ENCODE peak calls at places on chromosomes 3 and 15, in five cellular contexts. One of them, this sample, is unnamed.

GRCh38 chr15:60392986-60393811 is 4.6 kb downstream of the ANXA2 start:
- DNase-seq in testis: peak; percentile 71
- DNase-seq in breast epithelium: peak; percentile 59
- DNase-seq in gastrocnemius medialis: peak; percentile 51
- DNase-seq in body of pancreas: peak; percentile 73
- DNase-seq in this sample: peak; percentile 92

GRCh38 chr15:22918056-22918455 is 62.1 kb downstream of the CYFIP1 start:
- DNase-seq in body of pancreas: no peak
- DNase-seq in breast epithelium: no peak
- DNase-seq in testis: no peak
- DNase-seq in gastrocnemius medialis: no peak
- DNase-seq in this sample: no peak

GRCh38 chr15:75809986-75810750 is 33.1 kb upstream of the UBE2Q2 start:
- DNase-seq in body of pancreas: peak; percentile 44
- DNase-seq in breast epithelium: no peak
- DNase-seq in testis: peak; percentile 45
- DNase-seq in gastrocnemius medialis: no peak
- DNase-seq in this sample: no peak

GRCh38 chr15:57476533-57476975 is 100.2 kb downstream of the CGNL1 start:
- DNase-seq in gastrocnemius medialis: no peak
- DNase-seq in testis: no peak
- DNase-seq in body of pancreas: no peak
- DNase-seq in breast epithelium: no peak
- DNase-seq in this sample: no peak

GRCh38 chr3:21390136-21390535 is 360.9 kb downstream of the ZNF385D start:
- DNase-seq in body of pancreas: no peak
- DNase-seq in gastrocnemius medialis: no peak
- DNase-seq in testis: no peak
- DNase-seq in breast epithelium: no peak
- DNase-seq in this sample: no peak

GRCh38 chr3:137612293-137612692 is 151.8 kb upstream of the SOX14 start:
- DNase-seq in testis: no peak
- DNase-seq in gastrocnemius medialis: no peak
- DNase-seq in breast epithelium: no peak
- DNase-seq in body of pancreas: no peak
- DNase-seq in this sample: no peak

GRCh38 chr15:56356616-56357015 is 8.6 kb upstream of the TEX9 start:
- DNase-seq in testis: no peak
- DNase-seq in body of pancreas: no peak
- DNase-seq in breast epithelium: no peak
- DNase-seq in gastrocnemius medialis: no peak
- DNase-seq in this sample: no peak

GRCh38 chr3:139564290-139564861 is 24.8 kb upstream of the RBP1 start:
- DNase-seq in breast epithelium: no peak
- DNase-seq in testis: peak; percentile 24
- DNase-seq in body of pancreas: no peak
- DNase-seq in gastrocnemius medialis: no peak
- DNase-seq in this sample: no peak

GRCh38 chr3:86785381-86785780 is 205.6 kb downstream of the VGLL3 start:
- DNase-seq in body of pancreas: no peak
- DNase-seq in breast epithelium: no peak
- DNase-seq in gastrocnemius medialis: no peak
- DNase-seq in testis: no peak
- DNase-seq in this sample: no peak

GRCh38 chr15:62782100-62782791 is 260.3 kb upstream of the TPM1 start:
- DNase-seq in testis: peak; percentile 84
- DNase-seq in breast epithelium: peak; percentile 73
- DNase-seq in gastrocnemius medialis: peak; percentile 31
- DNase-seq in body of pancreas: peak; percentile 81
- DNase-seq in this sample: peak; percentile 94

GRCh38 chr15:39419651-39420050 is 161.2 kb upstream of the THBS1 start:
- DNase-seq in breast epithelium: no peak
- DNase-seq in body of pancreas: no peak
- DNase-seq in gastrocnemius medialis: no peak
- DNase-seq in testis: no peak
- DNase-seq in this sample: no peak

GRCh38 chr15:67173015-67173414 is 81.4 kb downstream of the AAGAB start:
- DNase-seq in testis: no peak
- DNase-seq in breast epithelium: no peak
- DNase-seq in body of pancreas: no peak
- DNase-seq in gastrocnemius medialis: no peak
- DNase-seq in this sample: peak; percentile 47

GRCh38 chr3:194739498-194740284 is 54.0 kb downstream of the FAM43A start:
- DNase-seq in testis: no peak
- DNase-seq in body of pancreas: no peak
- DNase-seq in breast epithelium: no peak
- DNase-seq in gastrocnemius medialis: no peak
- DNase-seq in this sample: no peak

GRCh38 chr3:194736277-194736895 is 50.7 kb downstream of the FAM43A start:
- DNase-seq in breast epithelium: no peak
- DNase-seq in testis: no peak
- DNase-seq in body of pancreas: no peak
- DNase-seq in gastrocnemius medialis: no peak
- DNase-seq in this sample: no peak

GRCh38 chr3:194740859-194741486 is 55.3 kb downstream of the FAM43A start:
- DNase-seq in testis: no peak
- DNase-seq in body of pancreas: no peak
- DNase-seq in breast epithelium: no peak
- DNase-seq in gastrocnemius medialis: no peak
- DNase-seq in this sample: no peak

GRCh38 chr3:194738254-194739093 is 52.8 kb downstream of the FAM43A start:
- DNase-seq in testis: no peak
- DNase-seq in gastrocnemius medialis: peak; percentile 74
- DNase-seq in breast epithelium: no peak
- DNase-seq in body of pancreas: peak; percentile 73
- DNase-seq in this sample: peak; percentile 90

GRCh38 chr3:194736896-194737600 is 51.4 kb downstream of the FAM43A start:
- DNase-seq in testis: no peak
- DNase-seq in breast epithelium: no peak
- DNase-seq in gastrocnemius medialis: no peak
- DNase-seq in body of pancreas: no peak
- DNase-seq in this sample: no peak
- H3K4me1 ChIP-seq in testis: peaks cover 10% of the 10 kb centered on the region
- H3K4me1 ChIP-seq in breast epithelium: no peaks in the 10 kb centered on the region
- H3K4me1 ChIP-seq in gastrocnemius medialis: peaks cover 17% of the 10 kb centered on the region
- H3K4me1 ChIP-seq in body of pancreas: peaks cover 14% of the 10 kb centered on the region
- H3K4me1 ChIP-seq in this sample: peaks cover 19% of the 10 kb centered on the region

GRCh38 chr3:190516416-190516815 is 2.5 kb downstream of the IL1RAP start:
- DNase-seq in body of pancreas: no peak
- DNase-seq in breast epithelium: no peak
- DNase-seq in gastrocnemius medialis: no peak
- DNase-seq in testis: no peak
- DNase-seq in this sample: no peak

GRCh38 chr3:190514163-190515153 is 573 bp downstream of the IL1RAP start:
- DNase-seq in breast epithelium: peak; percentile 53
- DNase-seq in body of pancreas: peak; percentile 64
- DNase-seq in gastrocnemius medialis: peak; percentile 4
- DNase-seq in testis: peak; percentile 56
- DNase-seq in this sample: peak; percentile 71

GRCh38 chr3:190517696-190518095 is 3.8 kb downstream of the IL1RAP start:
- DNase-seq in testis: no peak
- DNase-seq in gastrocnemius medialis: no peak
- DNase-seq in breast epithelium: no peak
- DNase-seq in body of pancreas: no peak
- DNase-seq in this sample: no peak

GRCh38 chr3:190513409-190514162 is at the start of gene IL1RAP:
- DNase-seq in breast epithelium: peak; percentile 87
- DNase-seq in body of pancreas: peak; percentile 93
- DNase-seq in testis: peak; percentile 90
- DNase-seq in gastrocnemius medialis: peak; percentile 74
- DNase-seq in this sample: peak; percentile 94

DNA sequence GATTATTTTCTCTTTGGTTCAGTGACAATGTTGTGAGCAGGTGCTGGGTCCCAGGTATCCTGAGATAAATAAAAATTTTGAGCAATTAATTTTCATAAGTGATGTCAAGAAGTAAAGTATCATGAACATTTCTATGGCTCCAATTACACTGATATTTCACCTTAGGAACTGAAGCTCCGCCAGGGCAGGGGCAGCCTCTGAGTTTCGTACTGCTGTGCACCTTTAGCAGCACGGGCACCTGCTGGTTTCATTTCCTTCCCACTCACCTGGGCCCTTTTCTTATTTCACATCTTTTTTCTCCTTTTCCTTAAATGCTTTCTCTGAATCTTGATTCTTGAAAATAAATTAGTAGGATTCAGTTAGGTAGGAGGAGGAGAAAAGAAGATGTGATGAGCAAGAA is 1.2 kb upstream of the IL1RAP start:
- DNase-seq in gastrocnemius medialis: no peak
- DNase-seq in breast epithelium: no peak
- DNase-seq in body of pancreas: no peak
- DNase-seq in testis: no peak
- DNase-seq in this sample: no peak
- TF ChIP-seq POLR2A in gastrocnemius medialis: no peak
- TF ChIP-seq POLR2A in breast epithelium: no peak
- TF ChIP-seq POLR2A in body of pancreas: no peak
- TF ChIP-seq POLR2A in testis: no peak
- TF ChIP-seq POLR2A in this sample: no peak

GRCh38 chr3:189186093-189186492 is 14.3 kb downstream of the TPRG1 start:
- DNase-seq in breast epithelium: no peak
- DNase-seq in body of pancreas: peak; percentile 41
- DNase-seq in testis: peak; percentile 58
- DNase-seq in gastrocnemius medialis: no peak
- DNase-seq in this sample: no peak
- H3K27ac ChIP-seq in breast epithelium: no peak overlapping the region
- H3K27ac ChIP-seq in body of pancreas: no peak overlapping the region
- H3K27ac ChIP-seq in testis: peak overlapping the region; percentile 73
- H3K27ac ChIP-seq in gastrocnemius medialis: no peak overlapping the region
- H3K27ac ChIP-seq in this sample: no peak overlapping the region

GRCh38 chr15:85748176-85748575 is 46.5 kb downstream of the KLHL25 start:
- DNase-seq in breast epithelium: peak; percentile 17
- DNase-seq in testis: no peak
- DNase-seq in gastrocnemius medialis: no peak
- DNase-seq in body of pancreas: no peak
- DNase-seq in this sample: peak; percentile 40
- H3K4me1 ChIP-seq in breast epithelium: peaks cover 17% of the 10 kb centered on the region
- H3K4me1 ChIP-seq in testis: peaks cover 41% of the 10 kb centered on the region
- H3K4me1 ChIP-seq in gastrocnemius medialis: peaks cover 34% of the 10 kb centered on the region
- H3K4me1 ChIP-seq in body of pancreas: peaks cover 26% of the 10 kb centered on the region
- H3K4me1 ChIP-seq in this sample: peaks cover 42% of the 10 kb centered on the region

GRCh38 chr3:10303785-10304184 is 11.0 kb upstream of the GHRL start:
- DNase-seq in gastrocnemius medialis: no peak
- DNase-seq in breast epithelium: no peak
- DNase-seq in testis: no peak
- DNase-seq in body of pancreas: no peak
- DNase-seq in this sample: no peak

GRCh38 chr3:10300087-10300486 is 7.3 kb upstream of the GHRL start:
- DNase-seq in testis: no peak
- DNase-seq in breast epithelium: no peak
- DNase-seq in gastrocnemius medialis: no peak
- DNase-seq in body of pancreas: no peak
- DNase-seq in this sample: no peak

GRCh38 chr3:10305331-10305902 is 12.7 kb upstream of the GHRL start:
- DNase-seq in gastrocnemius medialis: no peak
- DNase-seq in testis: no peak
- DNase-seq in body of pancreas: no peak
- DNase-seq in breast epithelium: no peak
- DNase-seq in this sample: no peak

GRCh38 chr3:10304905-10305304 is 12.2 kb upstream of the GHRL start:
- DNase-seq in gastrocnemius medialis: no peak
- DNase-seq in breast epithelium: no peak
- DNase-seq in testis: no peak
- DNase-seq in body of pancreas: no peak
- DNase-seq in this sample: no peak

DNA sequence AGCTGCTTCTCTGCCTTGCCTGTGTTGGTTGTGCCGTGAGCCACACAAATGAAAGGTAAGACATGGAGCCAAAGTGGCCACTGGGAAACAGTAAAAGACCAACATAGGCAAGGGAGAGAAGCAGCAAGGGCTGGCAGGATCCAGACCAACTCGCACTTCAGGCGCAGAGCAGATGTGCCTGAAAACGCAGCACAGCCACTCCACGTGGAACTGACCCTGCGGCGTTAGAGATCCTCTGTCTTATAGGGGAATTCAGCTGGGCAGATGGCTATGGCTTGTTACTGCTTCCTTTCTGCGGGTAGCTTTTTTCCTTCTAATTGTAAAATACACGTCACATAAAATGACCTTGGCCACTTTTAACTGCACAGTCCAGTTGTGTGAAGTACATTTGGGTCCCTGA is 10.4 kb upstream of the GHRL start:
- DNase-seq in gastrocnemius medialis: no peak
- DNase-seq in breast epithelium: no peak
- DNase-seq in body of pancreas: no peak
- DNase-seq in testis: no peak
- DNase-seq in this sample: no peak
- TF ChIP-seq POLR2A in gastrocnemius medialis: no peak
- TF ChIP-seq POLR2A in breast epithelium: no peak
- TF ChIP-seq POLR2A in body of pancreas: no peak
- TF ChIP-seq POLR2A in testis: no peak
- TF ChIP-seq POLR2A in this sample: no peak

GRCh38 chr3:186901135-186901734 is 29.1 kb upstream of the ST6GAL1 start:
- DNase-seq in testis: no peak
- DNase-seq in gastrocnemius medialis: no peak
- DNase-seq in breast epithelium: no peak
- DNase-seq in body of pancreas: no peak
- DNase-seq in this sample: no peak
- H3K27ac ChIP-seq in testis: no peak overlapping the region
- H3K27ac ChIP-seq in gastrocnemius medialis: peak overlapping the region; percentile 22
- H3K27ac ChIP-seq in breast epithelium: no peak overlapping the region
- H3K27ac ChIP-seq in body of pancreas: no peak overlapping the region
- H3K27ac ChIP-seq in this sample: no peak overlapping the region

DNA sequence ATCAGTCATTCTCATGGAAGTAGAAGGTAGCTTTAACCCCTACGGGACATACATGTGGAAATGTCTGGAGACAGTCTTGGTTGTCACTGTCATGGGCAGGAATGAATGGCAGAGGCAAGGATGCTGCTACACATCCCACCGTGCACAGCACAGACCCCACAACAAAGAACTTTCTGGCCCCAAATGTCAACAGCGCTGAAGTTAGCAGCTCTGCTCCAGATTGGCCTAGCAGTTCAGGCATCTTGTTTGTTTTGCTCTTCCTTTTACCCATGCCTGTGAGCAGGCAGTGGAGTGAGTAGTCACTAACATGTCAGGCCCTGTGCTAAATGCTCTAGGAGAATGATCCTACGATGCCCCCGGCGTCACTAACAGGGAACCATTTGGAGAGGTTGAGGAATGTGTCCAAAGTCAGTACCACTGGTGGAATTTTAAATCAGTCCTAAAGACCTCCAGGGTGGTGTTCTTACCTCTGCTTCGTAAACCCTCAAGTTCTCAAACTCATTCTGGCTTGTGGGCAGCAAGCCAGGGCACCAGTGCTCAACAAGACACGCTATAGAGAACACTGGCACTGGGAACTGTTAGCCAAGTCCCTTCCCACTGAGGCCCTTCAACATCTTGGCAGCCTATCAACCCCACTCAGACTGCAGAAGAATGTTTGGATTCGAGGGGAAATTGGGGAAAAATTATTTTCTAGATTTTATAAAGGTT is 142.2 kb downstream of the FOXP1 start:
- DNase-seq in breast epithelium: no peak
- DNase-seq in body of pancreas: peak; percentile 49
- DNase-seq in gastrocnemius medialis: no peak
- DNase-seq in testis: no peak
- DNase-seq in this sample: peak; percentile 75
- H3K4me1 ChIP-seq in breast epithelium: peaks cover 6% of the 10 kb centered on the region
- H3K4me1 ChIP-seq in body of pancreas: no peaks in the 10 kb centered on the region
- H3K4me1 ChIP-seq in gastrocnemius medialis: peaks cover 17% of the 10 kb centered on the region
- H3K4me1 ChIP-seq in testis: no peaks in the 10 kb centered on the region
- H3K4me1 ChIP-seq in this sample: peaks cover 39% of the 10 kb centered on the region

This sample was measured in sigmoid colon.